ENCODE peak calls at places on chromosomes 2 and 18, in seven cellular contexts. Y is Peyer's patch; U is hepatocyte; D is amygdala; T is GM13976; S is T-helper 9 cell; F is activated T-helper 1 cell treated with anti-CD3 and anti-CD28 coated beads, Interleukin-2, amount 50 U/mL, for 16 hours. C is an unnamed sample.
A peak's percentile ranks its signal among the peaks of the same experiment; 100 is the strongest.

GRCh38 chr2:25938345-25938744 is 44.0 kb downstream of the KIF3C start:
- DNase-seq in F (no peak), S (no peak), Y (no peak), T (no peak), U (no peak), D (no peak), C (no peak)

GRCh38 chr2:88350641-88351601 is 101.6 kb downstream of the FOXI3 start:
- DNase-seq in S (peak; percentile 56), F (peak; percentile 22), Y (peak; percentile 56), D (no peak), U (peak; percentile 72), T (peak; percentile 80), C (peak; percentile 80)

GRCh38 chr18:77067315-77068061 is 65.1 kb downstream of the MBP start:
- DNase-seq in U (peak; percentile 74), T (no peak), F (peak; percentile 64), S (peak; percentile 39), D (no peak), Y (peak; percentile 64), C (peak; percentile 75)

GRCh38 chr2:52074139-52074719 is 1042.3 kb upstream of the NRXN1 start:
- DNase-seq in D (no peak), U (no peak), F (no peak), S (no peak), T (no peak), Y (no peak), C (no peak)

GRCh38 chr2:3605013-3605961 is 10.4 kb downstream of the COLEC11 start:
- DNase-seq in T (peak; percentile 80), U (no peak), F (no peak), D (no peak), Y (peak; percentile 38), S (peak; percentile 24), C (peak; percentile 59)

GRCh38 chr2:235149240-235149641 is 197.4 kb downstream of the SH3BP4 start:
- DNase-seq in U (no peak), Y (no peak), S (no peak), D (no peak), F (no peak), T (no peak), C (no peak)

GRCh38 chr2:239674101-239674980 is 273.5 kb upstream of the HDAC4 start:
- DNase-seq in F (no peak), S (no peak), Y (no peak), D (no peak), T (no peak), U (no peak), C (no peak)

GRCh38 chr2:235774153-235774552 is 280.3 kb downstream of the AGAP1 start:
- DNase-seq in F (no peak), D (no peak), S (no peak), U (no peak), Y (no peak), T (no peak), C (no peak)

GRCh38 chr2:200226652-200227426 is 79.7 kb upstream of the SPATS2L start:
- DNase-seq in U (no peak), T (no peak), Y (no peak), F (no peak), S (no peak), D (no peak), C (no peak)

GRCh38 chr2:20227894-20228505 is 3.1 kb upstream of the SDC1 start:
- DNase-seq in T (no peak), S (no peak), U (no peak), D (no peak), Y (no peak), F (no peak), C (no peak)

GRCh38 chr2:200679157-200679934 is 93.5 kb downstream of the AOX1 start:
- DNase-seq in S (no peak), F (no peak), Y (no peak), U (no peak), D (no peak), T (no peak), C (no peak)

GRCh38 chr2:196249171-196249570 is 77.8 kb upstream of the STK17B start:
- DNase-seq in D (no peak), T (no peak), F (no peak), Y (no peak), U (no peak), S (no peak), C (no peak)

GRCh38 chr2:171166328-171166983 is 5.8 kb upstream of the TLK1 start:
- DNase-seq in S (no peak), D (no peak), U (peak; percentile 15), T (no peak), Y (no peak), F (no peak), C (no peak)

GRCh38 chr2:145777297-145777696 is 1257.4 kb upstream of the ZEB2 start:
- DNase-seq in Y (no peak), T (no peak), D (no peak), F (no peak), U (peak; percentile 26), S (no peak), C (no peak)

GRCh38 chr2:28084564-28084963 is 194.0 kb downstream of the BABAM2 start:
- DNase-seq in U (peak; percentile 25), D (no peak), S (no peak), F (no peak), Y (no peak), T (no peak), C (no peak)

GRCh38 chr2:147026664-147027278 is 818.1 kb upstream of the ACVR2A start:
- DNase-seq in Y (no peak), D (no peak), T (no peak), U (no peak), S (no peak), F (no peak), C (no peak)

C was measured in stimulated activated naive CD8-positive, alpha-beta T cell treated with anti-CD3 and anti-CD28 coated beads, Interleukin-15, Interleukin-2, amounts not matched to agents 100 U/mL and 50 U/mL, for 24 hours.